ENCODE peak calls at places on chromosomes 5 and 9, in six cellular contexts. J is IMR-90, V is mesendoderm, Q is neuronal stem cell, D is H9, Y is mesenchymal stem cell. M is an unnamed sample. For H3K27me3, the result is how much of the 10 kb centered on the place peaks cover.

GRCh38 chr5:99553411-99553810 is 624.6 kb upstream of the CHD1 start:
- DNase-seq in J (no peak), V (no peak), Q (no peak), D (no peak), Y (no peak), M (no peak)

GRCh38 chr5:148939676-148940075 is 113.3 kb downstream of the ADRB2 start:
- DNase-seq in J (peak), V (no peak), Q (no peak), D (no peak), Y (peak), M (no peak)

GRCh38 chr5:66828551-66829421 is 232.6 kb downstream of the MAST4 start:
- DNase-seq in J (peak), V (peak), Q (peak), D (peak), Y (peak), M (peak)

GRCh38 chr5:108900668-108901067 is 153.0 kb downstream of the FER start:
- DNase-seq in J (peak), V (no peak), Q (no peak), D (no peak), Y (peak), M (no peak)

GRCh38 chr9:120403543-120403856 is 176.5 kb downstream of the CDK5RAP2 start:
- DNase-seq in J (no peak), V (peak), Q (no peak), D (no peak), Y (no peak), M (no peak)

GRCh38 chr5:172762214-172763119 is 8.5 kb downstream of the DUSP1 start:
- DNase-seq in J (no peak), V (no peak), Q (no peak), D (no peak), Y (no peak), M (peak)

GRCh38 chr5:126998895-126999570 is 31.3 kb downstream of the MARCHF3 start:
- DNase-seq in J (no peak), V (no peak), Q (no peak), D (no peak), Y (no peak), M (no peak)

GRCh38 chr9:130606887-130607582 is 27.7 kb downstream of the FUBP3 start:
- DNase-seq in J (peak), V (no peak), Q (no peak), D (no peak), Y (no peak), M (no peak)

GRCh38 chr9:109118802-109119438 is 827 bp downstream of the TMEM245 start:
- DNase-seq in J (peak), V (peak), Q (peak), D (peak), Y (peak), M (no peak)

GRCh38 chr5:41754857-41755256 is 115.4 kb downstream of the OXCT1 start:
- DNase-seq in J (no peak), V (no peak), Q (no peak), D (no peak), Y (no peak), M (peak)

GRCh38 chr5:108124591-108124990 is 257.3 kb downstream of the FBXL17 start:
- DNase-seq in J (no peak), V (no peak), Q (no peak), D (no peak), Y (no peak), M (no peak)

GRCh38 chr5:41097642-41098041 is 26.5 kb upstream of the MROH2B start:
- DNase-seq in J (no peak), V (no peak), Q (no peak), D (no peak), Y (no peak), M (no peak)

GRCh38 chr5:80182802-80183645 is 72.8 kb downstream of the SERINC5 start:
- DNase-seq in J (no peak), V (peak), Q (no peak), D (peak), Y (no peak), M (peak)

GRCh38 chr5:63401434-63402046 is 560.7 kb downstream of the HTR1A start:
- DNase-seq in J (peak), V (peak), Q (peak), D (peak), Y (peak), M (peak)

GRCh38 chr5:168300377-168301182 is 9.1 kb downstream of the WWC1 start:
- DNase-seq in J (no peak), V (peak), Q (no peak), D (no peak), Y (no peak), M (peak)

GRCh38 chr5:115472601-115473000 is 72.0 kb downstream of the FEM1C start:
- DNase-seq in J (no peak), V (no peak), Q (no peak), D (no peak), Y (no peak), M (no peak)

GRCh38 chr5:154202379-154203260 is 12.1 kb downstream of the GALNT10 start:
- DNase-seq in J (no peak), V (peak), Q (no peak), D (no peak), Y (no peak), M (no peak)

GRCh38 chr5:113546711-113547159 is 33.2 kb downstream of the YTHDC2 start:
- DNase-seq in J (peak), V (no peak), Q (no peak), D (no peak), Y (peak), M (no peak)

GRCh38 chr9:31588010-31588409 is 796.4 kb upstream of the ACO1 start:
- DNase-seq in J (no peak), V (no peak), Q (no peak), D (no peak), Y (no peak), M (no peak)

GRCh38 chr9:135492886-135493669 is 7.4 kb upstream of the MRPS2 start:
- DNase-seq in J (no peak), V (no peak), Q (no peak), D (no peak), Y (no peak), M (no peak)

GRCh38 chr5:6158974-6159863 is 219.1 kb downstream of the MED10 start:
- DNase-seq in J (peak), V (no peak), Q (no peak), D (no peak), Y (no peak), M (peak)

GRCh38 chr5:54194326-54194725 is 116.0 kb downstream of the ARL15 start:
- DNase-seq in J (no peak), V (no peak), Q (no peak), D (no peak), Y (no peak), M (no peak)

GRCh38 chr5:86971034-86971511 is 296.6 kb upstream of the RASA1 start:
- DNase-seq in J (peak), V (peak), Q (no peak), D (no peak), Y (peak), M (no peak)

GRCh38 chr5:116944171-116944570 is 369.5 kb upstream of the SEMA6A start:
- DNase-seq in J (no peak), V (peak), Q (no peak), D (peak), Y (peak), M (peak)

GRCh38 chr5:37871023-37871815 is 31.4 kb upstream of the GDNF start:
- DNase-seq in J (peak), V (no peak), Q (no peak), D (no peak), Y (peak), M (peak)

GRCh38 chr5:66666778-66667177 is 70.6 kb downstream of the MAST4 start:
- DNase-seq in J (no peak), V (no peak), Q (no peak), D (no peak), Y (no peak), M (no peak)

GRCh38 chr9:127754761-127755557 is 19.9 kb upstream of the TOR2A start:
- DNase-seq in J (no peak), V (peak), Q (peak), D (peak), Y (no peak), M (no peak)

GRCh38 chr5:81134566-81134965 is 98.6 kb upstream of the CKMT2 start:
- DNase-seq in J (no peak), V (no peak), Q (no peak), D (no peak), Y (no peak), M (no peak)

GRCh38 chr9:99257723-99258364 is 35.8 kb downstream of the SEC61B start:
- DNase-seq in J (no peak), V (no peak), Q (no peak), D (no peak), Y (no peak), M (no peak)

GRCh38 chr5:14265574-14265973 is 122.4 kb downstream of the TRIO start:
- DNase-seq in J (peak), V (peak), Q (no peak), D (no peak), Y (peak), M (peak)

GRCh38 chr9:995776-996175 is 19.3 kb downstream of the DMRT3 start:
- DNase-seq in J (peak), V (no peak), Q (no peak), D (no peak), Y (no peak), M (no peak)

GRCh38 chr5:158770506-158770905 is 329.2 kb downstream of the EBF1 start:
- DNase-seq in J (no peak), V (peak), Q (no peak), D (peak), Y (no peak), M (peak)

GRCh38 chr9:134959126-134959970 is 41.6 kb upstream of the FCN1 start:
- DNase-seq in J (no peak), V (no peak), Q (no peak), D (no peak), Y (no peak), M (no peak)

GRCh38 chr5:143434261-143435206 is 31.0 kb upstream of the NR3C1 start:
- DNase-seq in J (no peak), V (no peak), Q (no peak), D (no peak), Y (no peak), M (peak)

GRCh38 chr5:16539169-16539666 is 73.6 kb upstream of the ZNF622 start:
- DNase-seq in J (peak), V (no peak), Q (no peak), D (no peak), Y (peak), M (peak)

GRCh38 chr9:120413121-120414048 is 166.6 kb downstream of the CDK5RAP2 start:
- DNase-seq in J (no peak), V (peak), Q (peak), D (peak), Y (no peak), M (no peak)

GRCh38 chr5:55175781-55176175 is 2.8 kb upstream of the CDC20B start:
- DNase-seq in J (no peak), V (peak), Q (no peak), D (no peak), Y (no peak), M (no peak)

GRCh38 chr9:77021928-77022782 is 2.7 kb downstream of the FOXB2 start:
- DNase-seq in J (no peak), V (peak), Q (peak), D (peak), Y (no peak), M (no peak)

GRCh38 chr5:10421841-10422691 is 19.6 kb upstream of the ROPN1L start:
- DNase-seq in J (no peak), V (peak), Q (no peak), D (no peak), Y (no peak), M (no peak)

GRCh38 chr5:159174511-159175168 is 34.7 kb downstream of the RNF145 start:
- DNase-seq in J (peak), V (peak), Q (no peak), D (no peak), Y (peak), M (peak)

GRCh38 chr5:166517976-166518375 is 1773.5 kb upstream of the WWC1 start:
- DNase-seq in J (no peak), V (no peak), Q (no peak), D (no peak), Y (no peak), M (no peak)
- H3K23ac ChIP-seq in J (no peak), V (no peak), Q (no peak), D (no peak), Y (no peak), M (no peak)

GRCh38 chr5:151062405-151063135 is 18.3 kb downstream of the TNIP1 start:
- DNase-seq in J (no peak), V (no peak), Q (no peak), D (no peak), Y (no peak), M (no peak)
- H4K8ac ChIP-seq in J (peak), V (no peak), Q (no peak), D (no peak), Y (peak), M (peak)

GRCh38 chr5:947626-948471 is 55.2 kb downstream of the TRIP13 start:
- DNase-seq in J (no peak), V (no peak), Q (no peak), D (no peak), Y (no peak), M (no peak)
- H3K27me3 ChIP-seq in J (half or more), V (under half), Q (under half), D (under half), Y (half or more), M (under half)

DNA sequence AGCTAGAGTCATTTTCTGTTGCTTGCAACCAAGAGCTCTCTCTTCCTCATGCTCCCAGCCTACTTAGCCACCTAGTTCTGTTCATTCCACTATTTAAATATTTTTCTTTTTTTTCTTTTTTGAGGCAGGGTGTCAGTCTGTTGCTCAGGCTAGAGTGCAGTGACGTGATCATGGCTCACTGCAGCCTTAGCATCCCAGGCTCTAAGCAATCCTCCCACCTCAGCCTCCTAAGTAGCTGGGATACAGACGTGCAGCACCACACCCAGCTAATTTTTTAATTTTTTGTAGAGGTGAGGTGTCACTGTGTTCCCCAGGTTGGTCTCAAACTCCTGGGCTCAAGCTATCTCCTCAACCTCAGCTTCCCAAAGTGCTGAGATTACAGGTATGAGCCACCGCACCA is 5.1 kb upstream of the F12 start:
- DNase-seq in J (no peak), V (no peak), Q (no peak), D (no peak), Y (no peak), M (no peak)
- H3K23ac ChIP-seq in J (no peak), V (no peak), Q (no peak), D (no peak), Y (no peak), M (no peak)

GRCh38 chr5:73446631-73447233 is 1.8 kb downstream of the FOXD1 start:
- DNase-seq in J (no peak), V (peak), Q (no peak), D (no peak), Y (peak), M (peak)
- H4K8ac ChIP-seq in J (peak), V (no peak), Q (no peak), D (no peak), Y (no peak), M (no peak)

DNA sequence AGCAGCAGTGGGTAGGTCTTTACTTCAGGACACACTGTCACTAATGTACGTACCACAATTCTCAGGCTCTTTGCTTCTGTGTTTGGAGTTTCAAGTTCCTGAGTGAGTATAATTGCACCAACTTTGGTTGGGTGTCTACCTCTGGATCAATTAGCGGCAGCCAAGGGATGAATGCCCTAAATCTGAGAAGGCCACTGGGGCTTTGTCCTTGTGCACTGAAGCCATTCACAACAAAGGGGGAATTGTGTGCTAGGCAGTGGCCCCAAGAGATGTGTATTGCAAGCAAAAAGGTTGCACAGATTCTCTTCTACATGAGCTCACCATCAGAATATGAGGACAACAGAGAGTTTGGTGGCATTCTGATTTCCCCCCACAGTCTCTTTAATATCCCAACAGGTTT is 3.9 kb upstream of the PHF24 start:
- DNase-seq in J (no peak), V (no peak), Q (peak), D (no peak), Y (no peak), M (no peak)
- H3K27me3 ChIP-seq in J (under half), V (under half), Q (half or more), D (under half), Y (under half), M (under half)

GRCh38 chr5:176536132-176536901 is 885 bp downstream of the RNF44 start:
- DNase-seq in J (peak), V (peak), Q (peak), D (peak), Y (peak), M (peak)

GRCh38 chr5:176534640-176535039 is 2.6 kb downstream of the RNF44 start:
- DNase-seq in J (no peak), V (no peak), Q (no peak), D (no peak), Y (no peak), M (no peak)

GRCh38 chr5:176535101-176535654 is 2.0 kb downstream of the RNF44 start:
- DNase-seq in J (peak), V (peak), Q (no peak), D (no peak), Y (peak), M (no peak)

GRCh38 chr5:176536902-176537607 is at the start of gene RNF44:
- DNase-seq in J (peak), V (peak), Q (peak), D (peak), Y (peak), M (peak)

DNA sequence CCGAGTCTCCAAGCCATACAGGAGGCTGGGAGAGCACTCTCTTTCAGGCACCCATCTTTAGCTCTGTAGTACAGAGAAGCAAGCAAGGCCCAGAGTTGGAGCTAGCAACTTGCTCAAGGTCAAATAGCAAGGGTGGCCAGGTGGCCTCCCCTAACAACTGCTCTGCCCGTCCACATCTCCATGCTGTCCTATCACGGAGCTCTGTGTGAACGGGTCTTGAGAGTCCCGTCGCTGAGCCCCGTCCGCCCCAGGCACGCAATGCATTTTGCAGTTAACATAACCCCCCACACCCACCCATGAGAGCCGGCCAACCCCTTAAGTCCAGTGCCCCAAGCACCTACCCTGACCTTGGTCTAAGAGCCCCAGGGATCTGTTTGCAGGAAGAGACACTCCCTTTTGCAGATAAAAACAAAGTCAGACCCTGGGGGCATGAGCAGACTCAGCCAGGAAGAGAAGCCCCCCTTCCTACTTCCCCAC is 1.5 kb downstream of the RNF44 start:
- DNase-seq in J (no peak), V (no peak), Q (no peak), D (no peak), Y (peak), M (no peak)
- H3K23ac ChIP-seq in J (peak), V (peak), Q (no peak), D (no peak), Y (no peak), M (no peak)

DNA sequence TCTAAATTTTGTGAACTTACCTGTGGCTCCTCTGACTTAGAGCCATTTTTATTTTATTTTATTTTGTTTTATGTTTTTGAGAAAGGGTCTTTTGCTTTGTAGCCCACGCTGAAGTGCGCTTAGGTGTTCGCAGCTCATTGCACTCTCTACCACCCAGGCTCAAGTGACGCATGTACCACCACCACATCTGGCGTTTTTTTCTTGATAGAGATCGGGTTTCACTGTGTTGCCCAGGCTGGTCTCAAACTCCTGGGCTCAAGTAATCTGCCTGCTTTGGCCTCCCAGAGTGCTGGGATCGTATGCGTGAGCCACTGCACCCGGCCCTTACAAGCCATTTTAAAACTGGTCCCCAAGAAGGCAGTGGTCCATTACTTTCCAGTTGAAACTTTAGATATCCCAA is 18.5 kb downstream of the MATR3 start:
- DNase-seq in J (no peak), V (peak), Q (no peak), D (peak), Y (no peak), M (no peak)
- H4K8ac ChIP-seq in J (no peak), V (no peak), Q (no peak), D (no peak), Y (no peak), M (no peak)

DNA sequence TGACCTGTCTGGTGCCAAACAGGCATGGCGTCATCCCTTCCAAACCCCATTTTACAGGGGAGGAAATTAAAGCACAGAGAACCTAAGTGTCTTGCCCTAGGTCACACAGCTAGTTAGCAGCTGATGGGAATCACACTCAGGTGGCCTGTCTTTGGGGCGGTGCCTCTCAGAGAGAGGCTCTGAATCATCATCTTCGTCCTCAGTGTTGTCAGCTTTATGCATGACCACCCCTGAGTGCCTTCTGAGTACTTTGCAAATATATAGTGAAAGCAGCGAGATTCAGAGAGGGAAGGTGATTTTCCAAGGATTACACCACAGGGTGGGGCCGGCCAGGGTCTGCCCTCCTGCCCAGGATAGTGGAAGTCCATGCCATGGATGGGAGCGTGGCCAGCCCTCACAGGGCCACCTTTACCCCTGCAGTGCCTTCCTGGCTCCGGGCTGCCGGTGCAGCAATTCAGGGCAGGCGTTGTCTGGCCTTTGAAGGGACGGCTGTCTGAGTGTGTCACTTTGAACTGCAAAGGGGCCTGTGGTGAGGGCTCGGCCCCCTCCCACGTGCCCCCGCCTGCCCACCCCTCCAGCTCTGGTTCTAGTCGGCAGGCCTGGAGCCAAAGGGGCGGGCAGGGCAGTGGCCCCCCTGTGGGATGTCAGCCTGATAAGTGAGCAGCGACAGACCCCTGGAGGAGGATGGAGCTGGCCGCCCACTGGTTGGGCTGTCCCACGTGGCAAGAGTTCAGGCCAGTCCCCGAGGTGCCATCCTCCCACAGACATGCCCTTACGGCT is 16.9 kb downstream of the LMX1B start:
- DNase-seq in J (no peak), V (peak), Q (no peak), D (no peak), Y (no peak), M (no peak)
- H3K27me3 ChIP-seq in J (half or more), V (half or more), Q (half or more), D (half or more), Y (half or more), M (under half)